ENCODE peak calls at places on chromosomes 4 and X, in ten cellular contexts. X is brain microvascular endothelial cell, F is WERI-Rb-1, H is fibroblast of mammary gland, V is GM12865, D is neural progenitor cell, E is thoracic aorta, U is AG04450, T is PC-3, L is IMR-90. G is an unnamed sample.

GRCh38 chr4:15988222-15988621 is 25.2 kb upstream of the FGFBP2 start:
- DNase-seq in X (no peak), F (no peak), H (no peak), V (no peak), D (no peak), E (no peak), U (no peak), T (no peak), L (no peak), G (no peak)

GRCh38 chr4:83205760-83206159 is 78.8 kb downstream of the COQ2 start:
- DNase-seq in X (no peak), F (no peak), H (no peak), V (no peak), D (no peak), E (no peak), U (no peak), T (no peak), L (no peak), G (no peak)

GRCh38 chr4:145843148-145843547 is 95.5 kb downstream of the ZNF827 start:
- DNase-seq in X (peak), F (no peak), H (peak), V (no peak), D (no peak), E (no peak), U (peak), T (peak), L (peak), G (peak)

GRCh38 chr4:96228463-96228862 is 388.6 kb downstream of the PDHA2 start:
- DNase-seq in X (no peak), F (no peak), H (no peak), V (no peak), D (no peak), E (no peak), U (no peak), T (no peak), L (no peak), G (no peak)

GRCh38 chr4:119729815-119730643 is 101.4 kb upstream of the PDE5A start:
- DNase-seq in X (peak), F (no peak), H (peak), V (no peak), D (no peak), E (peak), U (peak), T (peak), L (peak), G (peak)

GRCh38 chrX:40091691-40092421 is 5.9 kb downstream of the BCOR start:
- DNase-seq in X (no peak), F (no peak), H (no peak), V (no peak), D (peak), E (no peak), U (no peak), T (no peak), L (no peak), G (no peak)

GRCh38 chr4:48268956-48269860 is at the start of gene TEC:
- DNase-seq in X (no peak), F (peak), H (peak), V (peak), D (peak), E (no peak), U (no peak), T (peak), L (no peak), G (peak)

GRCh38 chrX:35890699-35891098 is 28.8 kb upstream of the CFAP47 start:
- DNase-seq in X (no peak), F (peak), H (peak), V (peak), D (peak), E (no peak), U (no peak), T (peak), L (peak), G (peak)

GRCh38 chr4:85543832-85544231 is 68.9 kb downstream of the ARHGAP24 start:
- DNase-seq in X (peak), F (no peak), H (peak), V (no peak), D (no peak), E (no peak), U (no peak), T (no peak), L (peak), G (peak)

GRCh38 chrX:155216940-155217450 is 735 bp downstream of the VBP1 start:
- DNase-seq in X (no peak), F (no peak), H (peak), V (peak), D (peak), E (no peak), U (no peak), T (peak), L (peak), G (no peak)

GRCh38 chrX:71911731-71912050 is 1.0 kb downstream of the NHSL2 start:
- DNase-seq in X (no peak), F (no peak), H (no peak), V (no peak), D (peak), E (no peak), U (no peak), T (no peak), L (no peak), G (no peak)

GRCh38 chr4:28225005-28225404 is 1364.4 kb downstream of the STIM2 start:
- DNase-seq in X (peak), F (peak), H (peak), V (no peak), D (peak), E (no peak), U (no peak), T (peak), L (peak), G (peak)

GRCh38 chr4:7041851-7042696 is 1.1 kb upstream of the TADA2B start:
- DNase-seq in X (no peak), F (peak), H (peak), V (no peak), D (peak), E (no peak), U (no peak), T (peak), L (peak), G (peak)

GRCh38 chr4:7041246-7041645 is 1.9 kb upstream of the TADA2B start:
- DNase-seq in X (no peak), F (no peak), H (no peak), V (no peak), D (no peak), E (no peak), U (no peak), T (no peak), L (no peak), G (no peak)

GRCh38 chr4:7040760-7041159 is 2.4 kb upstream of the TADA2B start:
- DNase-seq in X (no peak), F (no peak), H (no peak), V (no peak), D (no peak), E (no peak), U (no peak), T (no peak), L (no peak), G (no peak)

GRCh38 chr4:7034262-7035081 is 8.7 kb upstream of the TADA2B start:
- DNase-seq in X (peak), F (no peak), H (no peak), V (no peak), D (peak), E (no peak), U (no peak), T (peak), L (peak), G (peak)

GRCh38 chr4:7037425-7037824 is 5.7 kb upstream of the TADA2B start:
- DNase-seq in X (no peak), F (no peak), H (no peak), V (peak), D (no peak), E (no peak), U (no peak), T (no peak), L (no peak), G (no peak)
- H3K4me3 ChIP-seq in X (no peak), F (no peak), H (no peak), V (no peak), D (no peak), E (no peak), U (no peak), T (no peak), L (no peak), G (no peak)

DNA sequence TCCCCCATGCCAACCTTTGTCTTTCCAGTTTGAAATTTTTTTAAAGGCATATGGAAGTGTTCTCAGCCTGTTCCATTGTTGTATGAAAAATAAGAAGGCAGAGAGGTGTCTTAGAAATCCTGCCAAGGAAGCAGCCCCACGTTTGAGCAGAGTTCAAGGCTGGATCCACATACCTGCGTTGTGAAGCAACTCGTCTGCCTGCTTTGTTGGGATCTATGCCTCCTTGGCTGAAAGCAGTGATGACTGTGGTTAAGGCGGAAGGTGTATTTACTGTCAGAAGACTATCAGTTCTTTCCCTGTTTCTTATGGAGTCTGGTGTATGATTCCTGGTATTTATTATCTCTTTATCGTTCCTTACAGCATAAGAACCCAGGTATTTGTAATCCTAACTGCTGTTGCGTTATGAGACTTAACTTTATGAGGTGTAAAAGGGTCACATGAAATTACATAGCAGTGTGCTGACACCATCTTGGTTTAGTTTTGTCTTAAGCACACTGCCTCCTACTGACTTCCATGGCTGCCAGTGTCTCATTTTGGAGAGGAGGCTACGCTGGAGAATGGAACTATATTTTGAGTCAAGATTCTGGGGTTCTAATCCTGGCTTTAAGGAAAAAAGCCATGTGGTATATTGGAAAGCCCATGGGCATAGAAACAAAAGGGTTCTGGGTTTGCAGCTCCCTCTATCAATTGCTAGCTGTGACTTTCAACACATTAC is 3.1 kb upstream of the MSMO1 start:
- DNase-seq in X (no peak), F (no peak), H (no peak), V (no peak), D (no peak), E (no peak), U (no peak), T (no peak), L (no peak), G (no peak)
- TF ChIP-seq CTCF in X (no peak), F (no peak), H (no peak), V (no peak), D (no peak), E (no peak), U (no peak), T (no peak), L (no peak), G (no peak)

GRCh38 chrX:52261125-52261462 is 76.4 kb downstream of the MAGED4 start:
- DNase-seq in X (no peak), F (no peak), H (no peak), V (no peak), D (no peak), E (no peak), U (no peak), T (no peak), L (no peak), G (no peak)
- H3K4me3 ChIP-seq in X (peak), F (peak), H (peak), V (peak), D (peak), E (peak), U (peak), T (peak), L (peak), G (peak)

GRCh38 chr4:33386761-33387160 is 2666.6 kb downstream of the PCDH7 start:
- DNase-seq in X (no peak), F (no peak), H (peak), V (no peak), D (no peak), E (no peak), U (no peak), T (peak), L (no peak), G (no peak)
- TF ChIP-seq CTCF in X (peak), F (peak), H (peak), V (no peak), D (peak), E (no peak), U (no peak), T (peak), L (no peak), G (peak)

DNA sequence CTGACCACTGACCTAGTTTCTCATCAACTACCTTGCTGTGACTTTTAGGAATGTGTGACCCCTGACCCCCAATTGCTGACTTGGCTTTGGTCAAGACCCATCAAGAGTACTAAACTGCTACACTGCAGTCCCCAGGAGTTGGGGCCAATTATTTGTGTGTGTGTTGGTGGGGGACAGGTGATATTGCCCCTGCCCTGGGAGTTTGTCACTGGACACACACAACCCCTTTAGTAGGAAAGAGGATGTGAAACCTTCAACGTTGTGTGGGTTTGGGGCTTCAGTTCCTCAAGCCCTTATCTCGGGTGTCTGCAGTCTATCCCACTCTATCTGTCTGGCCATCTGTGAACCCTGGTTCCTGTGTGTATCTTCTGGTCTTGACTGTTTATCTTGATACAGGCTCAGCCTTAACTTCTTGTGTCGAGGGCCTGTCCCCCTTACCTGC is 6.5 kb downstream of the SASH3 start:
- DNase-seq in X (no peak), F (no peak), H (no peak), V (peak), D (no peak), E (no peak), U (no peak), T (no peak), L (no peak), G (no peak)
- H3K4me3 ChIP-seq in X (no peak), F (no peak), H (no peak), V (peak), D (no peak), E (no peak), U (no peak), T (no peak), L (no peak), G (no peak)

DNA sequence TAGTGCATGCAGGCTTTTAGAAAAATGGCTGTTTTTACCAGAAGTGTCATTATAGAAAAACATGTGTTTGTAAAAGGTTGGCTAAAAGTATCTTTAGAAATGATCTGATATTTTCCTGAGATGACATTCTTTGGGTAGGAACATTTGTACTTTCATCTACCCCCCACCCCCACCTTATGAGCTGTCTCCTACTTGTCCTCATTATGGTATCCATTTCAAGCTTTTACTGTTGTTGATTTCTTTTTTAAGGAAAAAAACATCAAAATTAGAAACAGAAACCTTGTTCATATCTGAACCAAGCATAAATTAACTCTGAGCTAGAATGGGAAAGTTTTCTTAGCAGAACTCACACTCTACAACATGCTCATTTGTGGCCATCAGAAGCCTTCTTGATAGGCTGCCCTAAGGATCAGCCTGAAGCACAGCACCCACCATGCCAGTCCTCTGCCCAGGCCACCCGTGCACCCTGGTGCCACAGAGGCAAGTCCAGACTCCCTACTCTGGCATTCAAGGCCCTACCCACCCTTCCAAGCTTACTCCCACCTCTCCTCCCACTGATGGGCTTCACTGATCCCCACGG is 49.4 kb downstream of the NSG1 start:
- DNase-seq in X (no peak), F (no peak), H (no peak), V (no peak), D (no peak), E (no peak), U (no peak), T (no peak), L (no peak), G (no peak)
- TF ChIP-seq CTCF in X (no peak), F (no peak), H (no peak), V (no peak), D (no peak), E (no peak), U (no peak), T (no peak), L (no peak), G (no peak)

GRCh38 chrX:87338510-87338909 is 179.1 kb upstream of the KLHL4 start:
- DNase-seq in X (no peak), F (no peak), H (peak), V (no peak), D (peak), E (no peak), U (no peak), T (peak), L (peak), G (peak)
- H3K4me3 ChIP-seq in X (no peak), F (no peak), H (no peak), V (no peak), D (no peak), E (no peak), U (no peak), T (no peak), L (no peak), G (no peak)

DNA sequence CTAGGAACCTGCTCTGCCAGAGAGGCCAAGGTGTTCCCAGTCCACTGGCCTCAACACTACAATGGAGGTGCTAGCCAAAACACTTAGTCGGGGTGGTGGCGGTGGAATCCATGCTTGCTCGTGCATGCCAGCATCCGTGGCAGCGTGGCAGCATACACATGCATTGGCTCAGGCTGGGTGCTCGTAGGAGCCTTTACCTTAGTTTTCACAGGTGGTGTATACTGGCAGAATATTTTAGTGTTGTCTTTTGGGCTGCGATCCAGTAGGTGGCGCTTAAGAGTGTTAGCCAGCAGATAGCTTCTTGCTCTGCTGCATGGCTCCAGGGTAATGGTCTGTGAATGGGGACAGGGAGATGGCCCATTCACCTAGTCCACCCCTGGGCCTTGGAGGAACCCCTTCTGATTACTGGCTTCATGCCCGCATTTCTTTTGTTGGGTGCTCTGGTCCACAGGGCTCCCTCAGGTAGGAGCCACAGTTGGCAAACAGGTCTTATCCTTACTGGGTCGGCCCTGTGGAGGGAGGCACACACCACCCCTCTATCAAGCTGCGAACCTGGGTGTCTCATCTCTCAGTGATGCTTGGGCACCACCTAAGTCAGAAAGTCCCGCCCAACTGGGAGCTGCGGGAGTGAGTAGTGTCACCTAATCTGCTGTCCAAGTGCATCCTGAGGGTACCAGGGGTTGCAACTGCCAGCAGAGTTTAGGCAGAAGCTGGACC is 40.0 kb downstream of the RIPPLY1 start:
- DNase-seq in X (peak), F (peak), H (peak), V (peak), D (peak), E (no peak), U (no peak), T (peak), L (peak), G (peak)
- TF ChIP-seq CTCF in X (peak), F (peak), H (peak), V (peak), D (peak), E (no peak), U (peak), T (peak), L (peak), G (peak)

GRCh38 chr4:42151568-42152506 is 618 bp downstream of the BEND4 start:
- DNase-seq in X (no peak), F (peak), H (no peak), V (peak), D (peak), E (no peak), U (no peak), T (no peak), L (no peak), G (no peak)

GRCh38 chr4:42149004-42149403 is 3.5 kb downstream of the BEND4 start:
- DNase-seq in X (no peak), F (no peak), H (no peak), V (peak), D (no peak), E (no peak), U (no peak), T (no peak), L (no peak), G (no peak)

GRCh38 chr4:42148453-42148852 is 4.0 kb downstream of the BEND4 start:
- DNase-seq in X (no peak), F (no peak), H (no peak), V (no peak), D (no peak), E (no peak), U (no peak), T (no peak), L (no peak), G (no peak)

GRCh38 chr4:42152507-42153504 is at the start of gene BEND4:
- DNase-seq in X (no peak), F (no peak), H (peak), V (no peak), D (peak), E (no peak), U (no peak), T (no peak), L (no peak), G (no peak)

DNA sequence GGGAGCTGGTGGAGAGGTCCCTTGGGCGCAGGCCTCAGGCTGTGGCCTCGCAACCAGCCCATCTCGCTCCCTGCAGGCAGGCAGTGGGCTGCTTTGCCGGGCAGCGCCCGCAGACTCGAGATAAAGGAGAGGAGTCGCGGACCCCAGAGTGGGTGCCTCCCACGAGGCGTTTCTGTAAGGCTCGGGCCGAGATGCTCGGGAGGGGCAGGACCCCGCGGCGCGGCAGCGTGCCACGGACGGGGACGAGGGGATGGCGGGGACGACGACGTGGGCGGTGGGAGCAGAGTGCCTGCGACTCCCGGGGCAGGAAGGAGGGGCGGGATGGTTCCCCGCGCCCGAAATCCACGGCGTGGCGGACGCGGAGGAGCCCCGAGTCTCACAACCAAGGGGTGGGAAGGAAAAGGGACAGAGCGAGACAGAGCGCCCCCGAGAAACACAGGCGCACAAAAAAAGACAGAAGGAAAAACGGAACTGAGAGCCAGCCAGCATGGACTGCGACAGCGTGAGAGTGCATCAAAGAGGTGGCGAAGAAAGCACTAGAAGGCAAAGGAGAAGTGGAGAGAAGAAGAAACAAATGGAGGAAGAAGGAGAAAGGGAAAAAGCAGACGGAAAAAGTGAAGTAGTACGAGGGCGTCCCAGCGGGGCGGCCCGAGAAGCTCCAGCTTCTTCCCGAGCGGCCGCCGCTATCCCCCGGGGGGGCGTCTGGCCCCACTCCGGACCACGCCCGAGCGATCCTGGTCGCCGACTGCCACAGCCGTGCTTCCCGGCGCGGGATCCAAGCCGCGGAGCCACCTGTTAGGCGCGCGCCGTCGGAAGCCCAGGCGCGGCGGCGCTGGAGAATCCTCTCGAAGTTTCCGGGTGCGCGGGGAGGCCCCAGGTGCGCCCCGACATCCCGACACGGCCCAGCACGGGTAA is 1.5 kb downstream of the BEND4 start:
- DNase-seq in X (no peak), F (peak), H (no peak), V (peak), D (peak), E (no peak), U (no peak), T (no peak), L (no peak), G (no peak)
- H3K4me3 ChIP-seq in X (no peak), F (peak), H (no peak), V (peak), D (peak), E (peak), U (no peak), T (peak), L (no peak), G (no peak)

G was measured in bronchial epithelial cell.